ENCODE peak calls at places on chromosomes 3 and 15, in four cellular contexts. J is WTC11, A is SK-N-SH, P is K562. E is an unnamed sample.

GRCh38 chr15:38768970-38769369 is 204.4 kb upstream of the RASGRP1 start:
- DNase-seq in A (no peak), J (peak), P (peak), E (peak)

GRCh38 chr15:32840481-32841245 is 122.9 kb downstream of the GREM1 start:
- DNase-seq in A (no peak), P (no peak), J (no peak), E (no peak)

GRCh38 chr3:45081506-45081905 is 55.4 kb downstream of the CLEC3B start:
- DNase-seq in P (no peak), A (no peak), J (no peak), E (no peak)

GRCh38 chr15:69780374-69780773 is 317.3 kb downstream of the TLE3 start:
- DNase-seq in J (no peak), P (no peak), A (no peak), E (no peak)

GRCh38 chr15:83943849-83944404 is 290.0 kb downstream of the ADAMTSL3 start:
- DNase-seq in A (no peak), J (no peak), P (no peak), E (no peak)

GRCh38 chr3:180974286-180974685 is 15.2 kb downstream of the DNAJC19 start:
- DNase-seq in P (no peak), J (no peak), A (no peak), E (no peak)

GRCh38 chr15:81101894-81102815 is 31.9 kb upstream of the CFAP161 start:
- DNase-seq in J (no peak), A (no peak), P (no peak), E (no peak)

GRCh38 chr3:23948761-23949160 is 3.7 kb downstream of the NR1D2 start:
- DNase-seq in P (no peak), J (no peak), A (no peak), E (no peak)

GRCh38 chr3:23086831-23087230 is 116.3 kb upstream of the UBE2E2 start:
- DNase-seq in J (no peak), A (no peak), P (no peak), E (no peak)

GRCh38 chr15:39127925-39128617 is 452.8 kb upstream of the THBS1 start:
- DNase-seq in J (no peak), P (peak), A (no peak), E (no peak)

GRCh38 chr3:191158247-191158646 is 40.8 kb upstream of the OSTN start:
- DNase-seq in A (no peak), P (no peak), J (no peak), E (no peak)

GRCh38 chr3:153051427-153052095 is 110.5 kb upstream of the RAP2B start:
- DNase-seq in J (no peak), P (peak), A (no peak), E (no peak)

GRCh38 chr3:152060701-152061100 is 187.3 kb downstream of the SUCNR1 start:
- DNase-seq in P (no peak), A (no peak), J (no peak), E (no peak)

GRCh38 chr3:38018296-38019266 is 10.9 kb downstream of the PLCD1 start:
- DNase-seq in J (no peak), P (peak), A (no peak), E (no peak)

GRCh38 chr3:166444756-166445155 is 607.5 kb upstream of the BCHE start:
- DNase-seq in P (no peak), A (no peak), J (no peak), E (no peak)

GRCh38 chr3:155554777-155555445 is 190.0 kb downstream of the PLCH1 start:
- DNase-seq in A (no peak), P (no peak), J (no peak), E (no peak)
- TF ChIP-seq TEAD4 in A (no peak), P (no peak), J (no peak), E (no peak)

DNA sequence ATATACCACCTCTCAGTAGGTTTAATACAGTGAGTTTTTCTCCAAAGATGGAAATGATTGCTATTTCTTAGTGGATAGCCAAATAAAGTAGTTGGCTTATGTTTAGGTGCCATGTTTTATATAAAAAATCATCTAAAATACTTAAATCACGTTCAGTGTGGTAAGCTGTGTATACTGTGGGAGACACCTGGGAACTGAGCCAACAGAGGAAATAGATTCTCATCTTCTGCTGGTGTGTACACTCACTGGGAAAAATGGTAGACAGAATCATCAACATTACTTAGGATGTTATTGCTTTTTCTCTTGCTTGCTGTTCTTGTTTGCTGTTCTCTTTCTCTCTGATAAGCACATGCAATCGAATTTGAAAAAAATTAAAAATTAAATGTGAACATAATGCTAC is 112.6 kb upstream of the MB21D2 start:
- DNase-seq in P (no peak), J (no peak), A (no peak), E (no peak)
- TF ChIP-seq TEAD4 in P (no peak), J (no peak), A (no peak), E (no peak)

GRCh38 chr3:183129243-183129642 is 29.9 kb upstream of the MCCC1 start:
- DNase-seq in P (no peak), A (no peak), J (no peak), E (no peak)
- TF ChIP-seq TEAD4 in P (no peak), A (no peak), J (no peak), E (no peak)

GRCh38 chr3:57974796-57975388 is 33.3 kb upstream of the FLNB start:
- DNase-seq in A (peak), J (no peak), P (peak), E (no peak)
- TF ChIP-seq TEAD4 in A (peak), J (no peak), P (no peak), E (no peak)

GRCh38 chr3:13011369-13012227 is 61.6 kb downstream of the IQSEC1 start:
- DNase-seq in J (no peak), A (no peak), P (peak), E (no peak)
- TF ChIP-seq TEAD4 in J (no peak), A (no peak), P (no peak), E (no peak)

GRCh38 chr3:42884324-42884723 is 8.6 kb upstream of the CYP8B1 start:
- DNase-seq in J (no peak), P (no peak), A (no peak), E (no peak)

GRCh38 chr3:42876940-42877720 is 1.5 kb upstream of the CYP8B1 start:
- DNase-seq in P (no peak), A (no peak), J (no peak), E (no peak)

GRCh38 chr3:42880183-42880582 is 4.5 kb upstream of the CYP8B1 start:
- DNase-seq in P (no peak), J (no peak), A (no peak), E (no peak)

GRCh38 chr3:42876401-42876800 is 722 bp upstream of the CYP8B1 start:
- DNase-seq in A (no peak), P (no peak), J (no peak), E (no peak)

GRCh38 chr3:42880601-42881451 is 5.1 kb upstream of the CYP8B1 start:
- DNase-seq in J (peak), A (peak), P (peak), E (peak)
- TF ChIP-seq TEAD4 in J (no peak), A (no peak), P (no peak), E (no peak)

DNA sequence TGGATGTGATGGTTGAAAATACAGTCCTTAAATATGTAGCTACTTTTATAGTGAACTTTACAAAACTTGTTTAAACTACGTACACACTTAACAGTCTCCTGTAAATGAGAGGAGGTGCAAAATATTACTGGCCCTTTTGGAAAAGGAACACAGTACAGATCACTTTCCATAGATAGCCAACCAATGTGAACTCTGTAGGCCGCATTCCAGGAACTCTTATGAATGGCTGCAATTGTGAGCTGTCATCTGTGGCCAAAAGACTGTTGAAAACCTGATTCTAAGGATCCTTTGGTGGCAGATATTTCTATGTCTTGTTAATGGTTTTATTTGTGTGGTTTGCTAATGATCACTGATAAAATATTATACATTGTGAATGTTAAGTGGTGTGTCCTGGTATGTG is 6.2 kb downstream of the TSC22D2 start:
- DNase-seq in J (no peak), P (peak), A (no peak), E (no peak)
- TF ChIP-seq TEAD4 in J (no peak), P (no peak), A (no peak), E (peak)

DNA sequence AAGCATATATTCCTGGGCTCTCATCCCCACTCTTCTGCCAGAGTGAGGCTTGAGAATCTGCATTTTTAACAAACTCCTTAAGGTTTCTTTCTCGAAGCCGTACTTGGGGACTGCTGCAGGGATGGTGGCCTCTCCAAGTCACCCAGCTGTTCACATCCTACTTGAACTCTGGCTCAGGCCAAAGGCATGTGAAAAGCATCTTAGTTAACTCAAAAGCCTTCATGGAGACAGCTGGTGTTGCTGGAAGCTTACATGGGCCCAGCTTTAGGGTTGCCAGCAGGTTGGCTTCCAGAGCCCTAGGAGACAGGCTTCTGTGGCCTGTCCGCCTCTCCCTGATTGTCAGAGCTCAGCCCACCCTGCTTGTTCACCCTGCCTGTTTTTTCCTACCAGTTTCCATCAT is 139.2 kb downstream of the THSD4 start:
- DNase-seq in J (no peak), A (no peak), P (no peak), E (no peak)
- TF ChIP-seq TEAD4 in J (no peak), A (no peak), P (no peak), E (no peak)

GRCh38 chr15:64009241-64009640 is 37.0 kb downstream of the DAPK2 start:
- DNase-seq in A (no peak), P (no peak), J (no peak), E (no peak)

GRCh38 chr15:64010719-64011118 is 35.6 kb downstream of the DAPK2 start:
- DNase-seq in A (no peak), P (peak), J (no peak), E (no peak)

GRCh38 chr15:64006642-64007041 is 39.6 kb downstream of the DAPK2 start:
- DNase-seq in J (no peak), P (no peak), A (no peak), E (no peak)

GRCh38 chr15:64008177-64008576 is 38.1 kb downstream of the DAPK2 start:
- DNase-seq in J (no peak), P (no peak), A (no peak), E (no peak)

DNA sequence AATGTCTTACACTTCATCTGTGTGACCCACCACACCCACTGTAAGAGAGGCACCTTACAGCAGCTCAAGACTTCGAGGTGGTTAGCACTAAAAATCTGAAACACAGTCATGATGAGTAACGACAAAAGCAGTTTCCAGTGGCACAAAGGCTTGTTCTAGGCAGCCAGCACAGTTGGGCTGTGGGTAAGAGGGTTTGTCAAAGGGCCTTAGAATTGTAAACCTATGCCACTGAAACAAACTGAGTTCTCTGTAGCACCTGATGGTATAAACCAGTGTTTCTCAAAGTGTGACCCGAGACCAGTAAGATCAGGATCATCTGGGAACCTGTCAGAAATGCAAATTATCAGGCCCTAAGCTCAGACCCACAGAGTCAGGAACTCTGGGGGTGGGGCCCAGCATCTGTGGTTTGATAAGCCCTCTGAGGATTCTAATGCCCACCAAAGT is 36.5 kb downstream of the DAPK2 start:
- DNase-seq in P (no peak), A (no peak), J (no peak), E (no peak)
- TF ChIP-seq TEAD4 in P (no peak), A (no peak), J (no peak), E (no peak)

E was measured in H1.